ENCODE peak calls at places on chromosomes 11 and 22, in six cellular contexts. Q is GM23338, X is WTC11, F is GM12878, N is K562, A is H1. K is an unnamed sample.
A peak's percentile ranks its signal among the peaks of the same experiment; 100 is the strongest.

GRCh38 chr11:122178795-122179194 is 62.8 kb upstream of the BLID start:
- DNase-seq in X (no peak), N (no peak), A (no peak), F (no peak), Q (no peak), K (no peak)

GRCh38 chr22:50729391-50730012 is 8.5 kb upstream of the ACR start:
- DNase-seq in Q (peak; percentile 30), X (peak; percentile 14), F (no peak), A (no peak), N (no peak), K (no peak)

GRCh38 chr11:120597250-120597649 is 85.7 kb downstream of the GRIK4 start:
- DNase-seq in F (no peak), Q (no peak), A (no peak), X (no peak), N (no peak), K (no peak)

GRCh38 chr11:83827940-83828554 is 541.9 kb upstream of the CCDC90B start:
- DNase-seq in Q (peak; percentile 73), A (no peak), X (no peak), F (no peak), N (peak; percentile 30), K (peak; percentile 42)

GRCh38 chr22:21755855-21756284 is 20.3 kb upstream of the YPEL1 start:
- DNase-seq in A (no peak), F (peak; percentile 57), N (peak; percentile 97), Q (no peak), X (no peak), K (peak; percentile 18)

GRCh38 chr11:64692764-64693331 is 30.1 kb downstream of the NRXN2 start:
- DNase-seq in A (no peak), X (no peak), F (no peak), Q (peak; percentile 34), N (no peak), K (no peak)

GRCh38 chr22:45918455-45919370 is 58.2 kb downstream of the WNT7B start:
- DNase-seq in F (no peak), A (no peak), N (no peak), Q (no peak), X (no peak), K (no peak)

GRCh38 chr11:1921576-1922141 is 2.2 kb downstream of the TNNT3 start:
- DNase-seq in Q (no peak), A (no peak), F (no peak), N (no peak), X (no peak), K (no peak)

GRCh38 chr11:34313099-34313517 is 44.7 kb downstream of the ABTB2 start:
- DNase-seq in X (no peak), F (peak; percentile 40), A (no peak), Q (peak; percentile 29), N (no peak), K (no peak)

GRCh38 chr22:38947321-38948112 is 9.9 kb upstream of the APOBEC3A start:
- DNase-seq in F (no peak), N (no peak), A (no peak), X (no peak), Q (no peak), K (no peak)

GRCh38 chr11:117717485-117718314 is 79.3 kb downstream of the DSCAML1 start:
- DNase-seq in A (no peak), Q (peak; percentile 75), X (peak; percentile 50), N (no peak), F (no peak), K (peak; percentile 68)

GRCh38 chr11:67492801-67493547 is 10.1 kb downstream of the AIP start:
- DNase-seq in X (peak; percentile 79), A (no peak), N (peak; percentile 55), Q (peak; percentile 72), F (no peak), K (no peak)

GRCh38 chr11:33579101-33579500 is 121.5 kb downstream of the C11orf91 start:
- DNase-seq in A (no peak), X (no peak), N (no peak), Q (no peak), F (no peak), K (no peak)

GRCh38 chr11:61718613-61719302 is 33.7 kb upstream of the MYRF start:
- DNase-seq in A (no peak), Q (peak; percentile 85), X (peak; percentile 73), F (no peak), N (peak; percentile 38), K (no peak)

GRCh38 chr22:21642584-21643448 is 714 bp downstream of the SDF2L1 start:
- DNase-seq in X (peak; percentile 81), Q (peak; percentile 94), N (peak; percentile 96), F (no peak), A (no peak), K (peak; percentile 62)

GRCh38 chr11:115980336-115980735 is 476.1 kb upstream of the CADM1 start:
- DNase-seq in X (no peak), Q (no peak), F (no peak), N (no peak), A (no peak), K (no peak)

GRCh38 chr11:96614846-96615245 is 225.0 kb downstream of the JRKL start:
- DNase-seq in X (no peak), N (no peak), A (no peak), Q (no peak), F (no peak), K (no peak)

GRCh38 chr11:24386551-24387404 is 110.1 kb upstream of the LUZP2 start:
- DNase-seq in A (peak; percentile 10), Q (peak; percentile 83), F (no peak), N (no peak), X (no peak), K (peak; percentile 12)

GRCh38 chr22:19879651-19879995 is 24.9 kb upstream of the GNB1L start:
- DNase-seq in A (no peak), N (no peak), X (peak; percentile 7), Q (no peak), F (no peak), K (no peak)

GRCh38 chr22:23263651-23264555 is 83.6 kb downstream of the BCR start:
- DNase-seq in Q (no peak), F (no peak), N (peak; percentile 58), A (no peak), X (no peak), K (no peak)

GRCh38 chr11:12393691-12394090 is 16.3 kb downstream of the PARVA start:
- DNase-seq in F (no peak), Q (no peak), A (no peak), X (no peak), N (no peak), K (no peak)

GRCh38 chr11:73971175-73971719 is 11.4 kb downstream of the UCP2 start:
- DNase-seq in A (no peak), N (no peak), F (no peak), X (no peak), Q (no peak), K (no peak)

GRCh38 chr11:118878187-118878586 is 5.5 kb upstream of the CXCR5 start:
- DNase-seq in N (no peak), F (no peak), Q (no peak), X (no peak), A (no peak), K (no peak)

GRCh38 chr11:22510741-22511140 is 114.9 kb downstream of the FANCF start:
- DNase-seq in Q (no peak), N (no peak), X (no peak), F (no peak), A (no peak), K (no peak)

GRCh38 chr11:2289350-2289749 is 12.4 kb downstream of the C11orf21 start:
- DNase-seq in A (no peak), N (no peak), X (no peak), Q (no peak), F (no peak), K (no peak)

GRCh38 chr11:124170801-124171586 is 12.2 kb upstream of the OR10D3 start:
- DNase-seq in A (no peak), Q (peak; percentile 34), F (no peak), X (no peak), N (peak; percentile 60), K (no peak)

DNA sequence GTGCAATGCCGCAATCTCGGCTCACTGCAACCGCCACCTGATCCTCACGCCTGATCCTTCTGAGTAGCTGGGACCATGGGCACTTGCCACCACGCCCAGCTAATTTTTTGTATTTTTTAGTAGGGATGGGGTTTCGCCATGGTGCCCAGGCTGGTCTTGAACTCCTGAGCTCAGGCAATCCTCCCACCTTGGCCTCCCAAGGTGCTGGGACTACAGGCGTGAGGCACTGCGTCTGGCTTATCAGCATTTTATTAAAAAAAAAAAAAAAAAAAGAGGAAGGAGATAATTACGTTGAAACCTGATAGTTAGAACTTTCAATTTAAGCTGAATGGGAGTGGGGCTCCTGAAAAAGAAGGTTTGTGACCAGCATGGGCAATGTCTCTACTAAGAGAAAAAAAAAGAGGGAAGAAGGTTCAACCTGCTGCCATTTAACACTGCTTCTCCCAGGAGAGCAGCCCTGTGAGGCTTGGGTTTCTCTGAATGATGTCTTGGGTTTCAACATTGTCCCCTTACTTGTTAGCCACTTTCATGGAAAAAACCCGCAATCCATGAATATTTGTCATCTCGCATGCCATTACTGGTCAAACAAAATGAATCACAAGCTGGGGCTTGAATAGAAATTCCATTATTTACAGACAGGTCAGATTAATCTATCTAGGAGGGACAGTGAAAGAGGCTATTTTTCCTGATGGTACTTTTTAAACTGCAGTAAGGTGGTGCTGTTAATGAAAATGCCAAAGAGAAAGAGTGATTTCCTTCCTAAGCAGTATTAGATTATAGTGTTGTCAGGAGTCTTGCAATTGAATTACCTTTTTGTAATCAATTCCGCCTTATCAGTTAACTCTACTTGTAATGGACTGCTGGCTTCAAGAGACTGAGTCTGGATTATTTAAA is 72.5 kb downstream of the PACS1 start:
- DNase-seq in X (no peak), Q (no peak), N (no peak), F (no peak), A (no peak), K (peak; percentile 79)
- TF ChIP-seq CREB1 in X (no peak), Q (no peak), N (no peak), F (no peak), A (no peak), K (no peak)

GRCh38 chr22:34416321-34416900 is 496.1 kb upstream of the LARGE1 start:
- DNase-seq in A (no peak), N (no peak), F (no peak), X (no peak), Q (peak; percentile 5), K (no peak)

GRCh38 chr22:34410111-34410510 is 489.8 kb upstream of the LARGE1 start:
- DNase-seq in X (no peak), N (no peak), F (no peak), Q (no peak), A (no peak), K (no peak)

GRCh38 chr22:34414467-34415440 is 494.5 kb upstream of the LARGE1 start:
- DNase-seq in F (peak; percentile 39), X (peak; percentile 80), Q (peak; percentile 98), A (peak; percentile 68), N (peak; percentile 11), K (peak; percentile 84)
- TF ChIP-seq CREB1 in F (no peak), X (no peak), Q (no peak), A (peak; percentile 40), N (no peak), K (no peak)

GRCh38 chr11:68583047-68583446 is 101.3 kb upstream of the GAL start:
- DNase-seq in A (no peak), N (no peak), X (no peak), Q (no peak), F (no peak), K (no peak)
- TF ChIP-seq CREB1 in A (no peak), N (no peak), X (no peak), Q (no peak), F (no peak), K (no peak)

DNA sequence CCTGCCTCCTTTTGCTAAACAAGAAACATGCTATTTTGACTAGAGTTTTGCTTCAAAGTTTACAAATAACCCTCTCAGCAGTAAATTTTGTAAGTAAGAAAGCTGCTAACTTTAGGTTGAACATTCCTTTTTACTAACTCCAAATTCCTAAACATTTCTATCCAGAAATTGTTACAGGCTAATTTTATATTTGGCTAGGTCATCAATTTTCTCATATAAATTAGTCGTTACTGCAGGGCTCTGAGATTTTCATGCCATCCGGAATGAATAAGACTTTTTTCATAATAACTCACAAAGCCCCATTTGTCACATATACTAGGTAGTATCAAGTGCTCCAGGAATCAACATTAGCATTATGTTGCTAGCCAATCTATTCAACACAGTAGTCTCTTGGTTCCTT is 143.1 kb downstream of the METTL15 start:
- DNase-seq in F (no peak), Q (no peak), N (no peak), A (no peak), X (no peak), K (no peak)
- TF ChIP-seq CREB1 in F (no peak), Q (no peak), N (no peak), A (no peak), X (no peak), K (no peak)